ENCODE peak calls at places on chromosome 16, in eight cellular contexts. Z, J, H, S, W, O, N and V are unnamed samples.

GRCh38 chr16:21222495-21223337 is 10.8 kb upstream of the ANKS4B start:
- DNase-seq in W (no peak), O (no peak), H (no peak), N (no peak), S (no peak), Z (no peak), J (no peak), V (no peak)

GRCh38 chr16:47503936-47504335 is 42.8 kb downstream of the PHKB start:
- DNase-seq in N (no peak), Z (no peak), H (no peak), J (no peak), O (no peak), W (peak), S (no peak), V (peak)

GRCh38 chr16:64364894-64365293 is 757.0 kb downstream of the CDH11 start:
- DNase-seq in O (no peak), S (no peak), J (no peak), N (no peak), W (no peak), Z (no peak), H (no peak), V (no peak)

GRCh38 chr16:35184356-35184870 is 1725.0 kb downstream of the TP53TG3F start:
- DNase-seq in S (no peak), W (no peak), J (no peak), H (no peak), Z (no peak), O (no peak), N (no peak), V (no peak)

GRCh38 chr16:58252716-58253115 is 42.1 kb downstream of the PRSS54 start:
- DNase-seq in O (no peak), H (no peak), N (no peak), J (no peak), W (no peak), Z (no peak), S (no peak), V (no peak)

GRCh38 chr16:17591655-17592405 is 121.1 kb upstream of the XYLT1 start:
- DNase-seq in S (no peak), Z (peak), O (no peak), W (no peak), J (no peak), H (no peak), N (no peak), V (no peak)

GRCh38 chr16:51109173-51109572 is 41.9 kb downstream of the SALL1 start:
- DNase-seq in Z (no peak), H (no peak), J (no peak), W (no peak), O (no peak), S (no peak), N (no peak), V (no peak)

GRCh38 chr16:74862743-74863244 is 88.2 kb upstream of the FA2H start:
- DNase-seq in S (peak), O (peak), Z (peak), H (no peak), N (no peak), J (peak), W (peak), V (peak)

GRCh38 chr16:1378804-1379053 is 27.0 kb downstream of the GNPTG start:
- DNase-seq in H (no peak), S (no peak), N (no peak), J (no peak), W (peak), Z (no peak), O (no peak), V (no peak)

GRCh38 chr16:28497386-28497785 is 2.9 kb downstream of the APOBR start:
- DNase-seq in W (no peak), N (no peak), S (no peak), J (no peak), O (no peak), Z (no peak), H (no peak), V (no peak)

GRCh38 chr16:57544129-57544653 is 1.7 kb downstream of the ADGRG5 start:
- DNase-seq in O (no peak), J (no peak), S (no peak), N (no peak), W (no peak), Z (peak), H (peak), V (no peak)

GRCh38 chr16:27561216-27561615 is 11.3 kb downstream of the KATNIP start:
- DNase-seq in S (no peak), W (no peak), O (no peak), H (no peak), N (no peak), J (no peak), Z (no peak), V (peak)

GRCh38 chr16:4892356-4893102 is 44.4 kb downstream of the PPL start:
- DNase-seq in O (no peak), J (no peak), W (no peak), N (no peak), H (no peak), Z (no peak), S (no peak), V (no peak)

GRCh38 chr16:66299349-66299748 is 67.1 kb upstream of the CDH5 start:
- DNase-seq in S (no peak), O (no peak), J (no peak), Z (no peak), H (peak), N (no peak), W (no peak), V (no peak)

GRCh38 chr16:17345043-17345442 is 125.7 kb downstream of the XYLT1 start:
- DNase-seq in S (no peak), N (no peak), Z (peak), W (no peak), O (no peak), H (no peak), J (no peak), V (no peak)